ENCODE peak calls at places on chromosomes 3 and 15, in six cellular contexts. M is stimulated activated CD4-positive, alpha-beta T cell treated with anti-CD3 and anti-CD28 coated beads, Interleukin-12 subunit alpha, Interleukin-12 subunit beta, amount 100 ng/mL, for 4 hours; P is GM19239; N is pancreas; Y is GF-D8; K is activated CD4-positive, alpha-beta T cell treated with anti-CD3 and anti-CD28 coated beads, Interleukin-2, amount 10 ng/mL, durations not matched to agents 7 days and 5 days. J is an unnamed sample.

GRCh38 chr3:101936419-101937331 is 87.4 kb downstream of the NFKBIZ start:
- DNase-seq in M (no peak), P (peak), Y (peak), K (peak), N (no peak), J (no peak)

GRCh38 chr3:170421147-170421641 is 2.5 kb downstream of the CLDN11 start:
- DNase-seq in N (no peak), Y (no peak), M (no peak), P (no peak), K (no peak), J (no peak)

GRCh38 chr3:58651268-58651667 is 15.3 kb downstream of the FAM3D start:
- DNase-seq in Y (no peak), N (no peak), M (no peak), P (no peak), K (no peak), J (no peak)

GRCh38 chr3:133701435-133702358 is 40.0 kb upstream of the TOPBP1 start:
- DNase-seq in Y (no peak), P (no peak), K (no peak), N (no peak), M (no peak), J (no peak)

GRCh38 chr3:54733079-54733478 is 194.8 kb downstream of the LRTM1 start:
- DNase-seq in Y (no peak), M (no peak), P (no peak), K (no peak), N (no peak), J (no peak)

GRCh38 chr3:50408445-50408953 is 49.2 kb upstream of the TMEM115 start:
- DNase-seq in M (no peak), N (no peak), Y (no peak), P (no peak), K (no peak), J (no peak)

GRCh38 chr3:70916375-70917055 is 604.1 kb upstream of the MDFIC2 start:
- DNase-seq in K (no peak), P (no peak), M (no peak), N (no peak), Y (no peak), J (no peak)

GRCh38 chr15:60541784-60542617 is 63.1 kb upstream of the ICE2 start:
- DNase-seq in K (no peak), M (no peak), N (no peak), Y (no peak), P (no peak), J (no peak)

GRCh38 chr3:155079795-155080546 is at the start of gene MME:
- DNase-seq in M (no peak), P (no peak), K (no peak), Y (no peak), N (no peak), J (peak)

GRCh38 chr15:56984681-56985515 is 66.5 kb downstream of the TCF12 start:
- DNase-seq in P (no peak), M (no peak), Y (peak), K (no peak), N (no peak), J (no peak)

GRCh38 chr3:118813472-118813871 is 221.2 kb downstream of the IGSF11 start:
- DNase-seq in M (no peak), K (no peak), Y (no peak), N (no peak), P (no peak), J (no peak)

GRCh38 chr15:29731865-29732264 is 90.4 kb downstream of the TJP1 start:
- DNase-seq in M (no peak), Y (no peak), K (no peak), N (no peak), P (no peak), J (no peak)

GRCh38 chr15:25710184-25710583 is 152.9 kb downstream of the ATP10A start:
- DNase-seq in K (peak), Y (no peak), P (peak), N (peak), M (peak), J (peak)

GRCh38 chr3:126151562-126152302 is 28.7 kb downstream of the ALDH1L1 start:
- DNase-seq in M (no peak), P (no peak), N (no peak), K (no peak), Y (no peak), J (peak)

GRCh38 chr3:28800203-28800602 is 451.6 kb upstream of the AZI2 start:
- DNase-seq in N (no peak), P (no peak), Y (no peak), K (no peak), M (no peak), J (no peak)

GRCh38 chr3:133860519-133860918 is 35.2 kb downstream of the RAB6B start:
- DNase-seq in N (no peak), M (no peak), Y (no peak), K (no peak), P (no peak), J (no peak)

GRCh38 chr3:83034806-83035703 is 1273.6 kb upstream of the GBE1 start:
- DNase-seq in N (no peak), K (no peak), M (no peak), Y (no peak), P (no peak), J (no peak)